ENCODE peak calls at places on chromosomes 4 and X, in seven cellular contexts. One of them, this sample, is unnamed. For H3K36me3, the result is how much of the 10 kb centered on the place peaks cover.

GRCh38 chrX:9189286-9189685 is 155.4 kb upstream of the FAM9B start:
- DNase-seq in transverse colon: no peak
- DNase-seq in ovary: no peak
- DNase-seq in mammary epithelial cell: no peak
- DNase-seq in IMR-90: no peak
- DNase-seq in uterus: no peak
- DNase-seq in sigmoid colon: no peak
- DNase-seq in this sample: no peak

GRCh38 chr4:99815597-99816011 is 1.0 kb upstream of the DAPP1 start:
- DNase-seq in transverse colon: peak
- DNase-seq in ovary: no peak
- DNase-seq in mammary epithelial cell: peak
- DNase-seq in IMR-90: peak
- DNase-seq in uterus: no peak
- DNase-seq in sigmoid colon: no peak
- DNase-seq in this sample: peak

GRCh38 chr4:69120869-69121268 is 24.6 kb downstream of the UGT2B7 start:
- DNase-seq in transverse colon: no peak
- DNase-seq in ovary: no peak
- DNase-seq in mammary epithelial cell: peak
- DNase-seq in IMR-90: peak
- DNase-seq in uterus: no peak
- DNase-seq in sigmoid colon: no peak
- DNase-seq in this sample: no peak

GRCh38 chr4:31328921-31329320 is 608.8 kb downstream of the PCDH7 start:
- DNase-seq in transverse colon: no peak
- DNase-seq in ovary: no peak
- DNase-seq in mammary epithelial cell: no peak
- DNase-seq in IMR-90: no peak
- DNase-seq in uterus: no peak
- DNase-seq in sigmoid colon: no peak
- DNase-seq in this sample: no peak

GRCh38 chrX:151896734-151897474 is 15.8 kb upstream of the MAGEA4 start:
- DNase-seq in transverse colon: no peak
- DNase-seq in ovary: no peak
- DNase-seq in mammary epithelial cell: no peak
- DNase-seq in IMR-90: peak
- DNase-seq in uterus: no peak
- DNase-seq in sigmoid colon: no peak
- DNase-seq in this sample: no peak

GRCh38 chrX:74293343-74293946 is 10.5 kb upstream of the ZCCHC13 start:
- DNase-seq in transverse colon: peak
- DNase-seq in ovary: peak
- DNase-seq in mammary epithelial cell: peak
- DNase-seq in IMR-90: peak
- DNase-seq in uterus: peak
- DNase-seq in sigmoid colon: peak
- DNase-seq in this sample: peak

GRCh38 chrX:112851806-112852205 is 11.2 kb upstream of the AMOT start:
- DNase-seq in transverse colon: no peak
- DNase-seq in ovary: peak
- DNase-seq in mammary epithelial cell: peak
- DNase-seq in IMR-90: peak
- DNase-seq in uterus: no peak
- DNase-seq in sigmoid colon: no peak
- DNase-seq in this sample: no peak

GRCh38 chr4:90238141-90238540 is 110.9 kb downstream of the CCSER1 start:
- DNase-seq in transverse colon: no peak
- DNase-seq in ovary: no peak
- DNase-seq in mammary epithelial cell: no peak
- DNase-seq in IMR-90: no peak
- DNase-seq in uterus: no peak
- DNase-seq in sigmoid colon: no peak
- DNase-seq in this sample: no peak

GRCh38 chr4:121156822-121157769 is 7.0 kb downstream of the TNIP3 start:
- DNase-seq in transverse colon: peak
- DNase-seq in ovary: peak
- DNase-seq in mammary epithelial cell: no peak
- DNase-seq in IMR-90: peak
- DNase-seq in uterus: no peak
- DNase-seq in sigmoid colon: no peak
- DNase-seq in this sample: no peak

GRCh38 chr4:165715989-165716388 is 157.0 kb upstream of the TLL1 start:
- DNase-seq in transverse colon: no peak
- DNase-seq in ovary: no peak
- DNase-seq in mammary epithelial cell: peak
- DNase-seq in IMR-90: no peak
- DNase-seq in uterus: no peak
- DNase-seq in sigmoid colon: no peak
- DNase-seq in this sample: no peak

GRCh38 chr4:137905930-137906329 is 336.2 kb downstream of the SLC7A11 start:
- DNase-seq in transverse colon: no peak
- DNase-seq in ovary: no peak
- DNase-seq in mammary epithelial cell: no peak
- DNase-seq in IMR-90: peak
- DNase-seq in uterus: no peak
- DNase-seq in sigmoid colon: no peak
- DNase-seq in this sample: no peak

GRCh38 chr4:66275381-66276060 is 605.2 kb upstream of the EPHA5 start:
- DNase-seq in transverse colon: no peak
- DNase-seq in ovary: no peak
- DNase-seq in mammary epithelial cell: no peak
- DNase-seq in IMR-90: no peak
- DNase-seq in uterus: no peak
- DNase-seq in sigmoid colon: no peak
- DNase-seq in this sample: no peak

GRCh38 chrX:33272986-33273385 is 61.6 kb upstream of the DMD start:
- DNase-seq in transverse colon: no peak
- DNase-seq in ovary: no peak
- DNase-seq in mammary epithelial cell: peak
- DNase-seq in IMR-90: no peak
- DNase-seq in uterus: no peak
- DNase-seq in sigmoid colon: no peak
- DNase-seq in this sample: no peak
- H3K36me3 ChIP-seq in transverse colon: under half
- H3K36me3 ChIP-seq in ovary: under half
- H3K36me3 ChIP-seq in mammary epithelial cell: under half
- H3K36me3 ChIP-seq in IMR-90: under half
- H3K36me3 ChIP-seq in uterus: under half
- H3K36me3 ChIP-seq in sigmoid colon: under half
- H3K36me3 ChIP-seq in this sample: under half

GRCh38 chr4:158170691-158171455 is 2.0 kb downstream of the GASK1B start:
- DNase-seq in transverse colon: peak
- DNase-seq in ovary: peak
- DNase-seq in mammary epithelial cell: peak
- DNase-seq in IMR-90: peak
- DNase-seq in uterus: peak
- DNase-seq in sigmoid colon: peak
- DNase-seq in this sample: no peak
- TF ChIP-seq CTCF in transverse colon: peak
- TF ChIP-seq CTCF in ovary: peak
- TF ChIP-seq CTCF in mammary epithelial cell: peak
- TF ChIP-seq CTCF in IMR-90: no peak
- TF ChIP-seq CTCF in uterus: peak
- TF ChIP-seq CTCF in sigmoid colon: no peak
- TF ChIP-seq CTCF in this sample: peak

GRCh38 chr4:10416441-10416840 is 40.8 kb downstream of the ZNF518B start:
- DNase-seq in transverse colon: no peak
- DNase-seq in ovary: no peak
- DNase-seq in mammary epithelial cell: no peak
- DNase-seq in IMR-90: no peak
- DNase-seq in uterus: no peak
- DNase-seq in sigmoid colon: no peak
- DNase-seq in this sample: no peak
- H3K4me3 ChIP-seq in transverse colon: no peak
- H3K4me3 ChIP-seq in ovary: no peak
- H3K4me3 ChIP-seq in mammary epithelial cell: no peak
- H3K4me3 ChIP-seq in IMR-90: no peak
- H3K4me3 ChIP-seq in uterus: no peak
- H3K4me3 ChIP-seq in sigmoid colon: no peak
- H3K4me3 ChIP-seq in this sample: no peak

GRCh38 chr4:145567471-145567870 is 51.7 kb upstream of the MMAA start:
- DNase-seq in transverse colon: no peak
- DNase-seq in ovary: no peak
- DNase-seq in mammary epithelial cell: no peak
- DNase-seq in IMR-90: no peak
- DNase-seq in uterus: no peak
- DNase-seq in sigmoid colon: no peak
- DNase-seq in this sample: no peak
- H3K36me3 ChIP-seq in transverse colon: under half
- H3K36me3 ChIP-seq in ovary: under half
- H3K36me3 ChIP-seq in mammary epithelial cell: under half
- H3K36me3 ChIP-seq in IMR-90: under half
- H3K36me3 ChIP-seq in uterus: under half
- H3K36me3 ChIP-seq in sigmoid colon: under half
- H3K36me3 ChIP-seq in this sample: under half

DNA sequence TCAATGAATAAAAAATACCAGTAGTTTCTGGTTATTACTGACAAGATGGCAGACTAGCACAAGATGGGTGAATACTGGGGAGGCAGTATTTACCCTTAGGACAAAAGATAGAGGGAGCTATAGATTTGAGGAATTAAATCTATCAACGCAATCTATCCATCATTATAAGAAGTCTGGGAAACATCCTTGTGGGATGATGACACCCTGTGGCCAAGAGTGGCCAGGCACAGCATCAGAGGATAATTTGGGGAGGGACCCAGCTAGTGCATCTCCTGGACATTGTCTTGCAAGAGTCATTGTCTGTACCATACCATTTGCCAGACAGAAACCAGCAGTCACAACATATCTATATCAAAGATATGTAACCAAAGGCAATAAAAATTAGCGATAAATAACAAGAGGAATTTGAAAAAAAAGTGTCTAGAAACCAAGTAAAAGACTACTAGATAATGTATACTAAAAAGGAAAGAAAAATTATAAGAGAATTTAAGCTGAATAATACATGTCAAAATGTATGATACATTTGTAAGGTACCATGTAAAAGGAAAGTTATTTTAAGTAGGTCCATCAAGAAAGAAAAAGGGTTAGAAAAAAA is 22.9 kb downstream of the KCTD8 start:
- DNase-seq in transverse colon: no peak
- DNase-seq in ovary: no peak
- DNase-seq in mammary epithelial cell: no peak
- DNase-seq in IMR-90: peak
- DNase-seq in uterus: no peak
- DNase-seq in sigmoid colon: no peak
- DNase-seq in this sample: no peak
- TF ChIP-seq CTCF in transverse colon: no peak
- TF ChIP-seq CTCF in ovary: no peak
- TF ChIP-seq CTCF in mammary epithelial cell: peak
- TF ChIP-seq CTCF in IMR-90: peak
- TF ChIP-seq CTCF in uterus: no peak
- TF ChIP-seq CTCF in sigmoid colon: no peak
- TF ChIP-seq CTCF in this sample: peak

This sample was measured in kidney epithelial cell.